ENCODE peak calls at places on chromosome 13, in ten cellular contexts. Z, B, J, K, H, I, U, T, P and E are unnamed samples.

GRCh38 chr13:77372275-77372674 is 45.4 kb upstream of the MYCBP2 start:
- DNase-seq in J (no peak), H (no peak), T (no peak), B (no peak), P (no peak), K (no peak), I (no peak), U (peak; percentile 72), Z (peak; percentile 61), E (no peak)

GRCh38 chr13:22061371-22061805 is 390.5 kb downstream of the FGF9 start:
- DNase-seq in T (peak; percentile 77), I (peak; percentile 64), B (peak; percentile 37), Z (no peak), K (peak; percentile 44), H (no peak), J (no peak), U (no peak), P (no peak), E (no peak)

GRCh38 chr13:46604226-46604968 is 51.4 kb downstream of the LRCH1 start:
- DNase-seq in H (no peak), J (no peak), T (no peak), U (no peak), K (no peak), I (no peak), Z (no peak), P (no peak), B (no peak), E (no peak)

GRCh38 chr13:84303035-84303434 is 420.8 kb upstream of the SLITRK1 start:
- DNase-seq in P (no peak), H (no peak), Z (no peak), U (peak; percentile 2), T (no peak), K (no peak), B (no peak), I (no peak), J (no peak), E (no peak)

GRCh38 chr13:96089749-96090239 is at the start of gene HS6ST3:
- DNase-seq in P (peak; percentile 17), K (no peak), J (peak; percentile 65), Z (no peak), H (peak; percentile 57), I (no peak), B (no peak), T (peak; percentile 69), U (peak; percentile 3), E (no peak)

GRCh38 chr13:26629260-26629659 is 71.8 kb downstream of the WASF3 start:
- DNase-seq in U (peak; percentile 3), B (no peak), K (no peak), P (no peak), T (no peak), J (no peak), Z (no peak), H (peak; percentile 49), I (no peak), E (no peak)

GRCh38 chr13:76148374-76148773 is 512.2 kb downstream of the LMO7 start:
- DNase-seq in P (no peak), K (no peak), H (no peak), Z (no peak), J (no peak), U (no peak), I (no peak), B (no peak), T (peak; percentile 22), E (no peak)

GRCh38 chr13:42364613-42365000 is 92.7 kb downstream of the AKAP11 start:
- DNase-seq in H (no peak), T (no peak), P (no peak), I (no peak), Z (no peak), B (no peak), J (no peak), U (no peak), K (no peak), E (no peak)

GRCh38 chr13:108000998-108001397 is 214.3 kb downstream of the LIG4 start:
- DNase-seq in K (no peak), T (no peak), H (no peak), P (no peak), I (no peak), U (no peak), J (no peak), Z (no peak), B (no peak), E (no peak)

GRCh38 chr13:99357149-99357596 is 50.0 kb upstream of the GPR183 start:
- DNase-seq in J (no peak), Z (no peak), P (no peak), T (no peak), U (peak; percentile 20), K (peak; percentile 40), I (peak; percentile 84), H (peak; percentile 39), B (peak; percentile 61), E (peak; percentile 51)

GRCh38 chr13:34867590-34867989 is 74.5 kb upstream of the NBEA start:
- DNase-seq in B (no peak), H (no peak), Z (peak; percentile 84), J (no peak), P (no peak), T (no peak), I (peak; percentile 5), K (no peak), U (peak; percentile 20), E (no peak)

GRCh38 chr13:98352226-98352625 is 175.2 kb upstream of the RNF113B start:
- DNase-seq in I (no peak), T (no peak), J (peak; percentile 16), Z (no peak), H (no peak), U (no peak), P (no peak), K (no peak), B (no peak), E (no peak)

GRCh38 chr13:65677906-65678305 is 1552.2 kb downstream of the PCDH9 start:
- DNase-seq in P (no peak), I (no peak), T (no peak), J (no peak), K (no peak), U (peak; percentile 10), Z (peak; percentile 9), H (no peak), B (no peak), E (no peak)